ENCODE peak calls at places on chromosomes 16 and 17, in eight cellular contexts. Z is neural crest cell; G is PC-3; I is cardiac fibroblast; K is activated CD8-positive, alpha-beta T cell treated with anti-CD3 and anti-CD28 coated beads for 36 hours; E is testis; P is foreskin fibroblast; X is cardiac muscle cell. M is an unnamed sample.

GRCh38 chr17:47844814-47845453 is 3.9 kb upstream of the SCRN2 start:
- DNase-seq in Z (no peak), X (peak; percentile 44), I (peak; percentile 46), E (no peak), P (no peak), G (peak; percentile 41), K (no peak), M (no peak)

GRCh38 chr17:21043296-21044232 is 753 bp upstream of the USP22 start:
- DNase-seq in Z (peak; percentile 89), I (peak; percentile 99), K (peak; percentile 99), E (peak; percentile 99), P (peak; percentile 99), X (peak; percentile 100), G (peak; percentile 99), M (peak; percentile 99)

GRCh38 chr16:47697826-47698225 is 236.7 kb downstream of the PHKB start:
- DNase-seq in Z (no peak), X (no peak), K (no peak), P (no peak), G (no peak), I (no peak), E (no peak), M (no peak)

GRCh38 chr16:19863990-19864389 is 20.7 kb downstream of the GPRC5B start:
- DNase-seq in G (no peak), X (no peak), I (no peak), K (no peak), P (no peak), E (no peak), Z (no peak), M (no peak)

GRCh38 chr17:3033741-3034577 is 29.4 kb downstream of the OR1D5 start:
- DNase-seq in Z (no peak), I (no peak), P (no peak), G (no peak), K (no peak), E (no peak), X (no peak), M (no peak)

GRCh38 chr16:86577314-86577971 is 906 bp upstream of the FOXL1 start:
- DNase-seq in G (no peak), Z (no peak), E (no peak), I (no peak), X (no peak), K (no peak), P (no peak), M (no peak)

GRCh38 chr17:77708936-77709335 is 249.6 kb upstream of the TNRC6C start:
- DNase-seq in E (no peak), Z (no peak), G (no peak), X (no peak), K (no peak), P (no peak), I (no peak), M (peak; percentile 29)

GRCh38 chr16:66366433-66367299 is at the start of gene CDH5:
- DNase-seq in Z (no peak), X (peak; percentile 86), G (no peak), P (no peak), I (peak; percentile 90), K (no peak), E (peak; percentile 77), M (no peak)

GRCh38 chr16:15723808-15724207 is 73.8 kb downstream of the NDE1 start:
- DNase-seq in E (no peak), X (no peak), P (no peak), G (no peak), Z (no peak), K (no peak), I (no peak), M (no peak)

DNA sequence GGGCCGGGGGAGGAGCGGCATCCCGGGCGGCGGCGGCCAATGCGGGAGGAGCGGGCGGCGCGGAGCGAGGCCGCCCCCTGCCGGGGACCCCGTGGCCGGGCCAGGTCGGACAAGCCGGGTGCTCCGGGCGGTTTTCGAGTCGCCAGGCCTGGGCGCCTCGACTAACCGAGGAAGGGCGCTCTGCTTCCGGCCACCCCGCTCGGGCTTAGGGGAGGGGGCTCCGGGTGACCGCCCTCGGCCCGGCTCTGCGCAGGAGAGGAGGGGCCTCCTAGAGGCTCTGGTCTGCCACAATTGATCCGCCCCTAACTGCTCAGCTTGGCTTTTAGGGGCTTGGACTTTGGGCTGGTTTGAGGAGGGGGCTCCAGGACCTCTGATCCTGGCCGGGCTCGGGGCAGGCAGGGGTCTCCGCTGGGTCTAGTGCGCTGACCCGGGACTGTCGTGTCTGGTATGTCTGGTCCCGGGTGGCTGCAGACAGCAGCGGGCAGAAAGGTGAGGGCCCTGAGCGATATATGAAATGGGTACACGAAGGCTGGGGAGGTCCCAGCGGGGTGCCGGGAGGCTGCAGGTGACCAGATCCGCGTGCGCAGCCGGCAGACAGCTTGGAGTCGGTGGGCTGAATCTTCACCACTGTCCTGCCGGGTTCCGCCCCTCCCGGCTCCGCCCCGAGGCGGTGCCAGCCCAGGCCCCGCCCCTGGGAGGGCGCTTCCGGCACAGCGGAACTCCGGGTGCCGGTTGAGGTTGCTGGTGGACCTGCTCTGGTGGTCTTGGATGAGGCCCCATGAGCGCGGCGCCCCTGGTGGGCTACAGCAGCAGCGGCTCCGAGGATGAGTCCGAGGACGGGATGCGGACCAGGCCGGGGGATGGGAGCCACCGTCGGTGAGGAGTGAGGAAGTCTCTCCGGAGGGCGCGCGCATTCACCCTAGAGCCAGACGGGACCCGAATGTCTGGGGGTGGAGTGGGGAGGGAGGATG is at the start of gene USB1:
- DNase-seq in K (peak; percentile 83), I (peak; percentile 83), G (peak; percentile 80), P (peak; percentile 74), X (peak; percentile 85), E (peak; percentile 89), Z (peak; percentile 85), M (peak; percentile 90)
- TF ChIP-seq CTCF in K (peak; percentile 67), I (peak; percentile 26), G (peak; percentile 48), P (peak; percentile 36), X (peak; percentile 63), E (peak; percentile 65), Z (peak; percentile 79), M (peak; percentile 48)

GRCh38 chr17:79041723-79042420 is 17.9 kb downstream of the C1QTNF1 start:
- DNase-seq in Z (no peak), G (peak; percentile 27), I (no peak), K (no peak), X (no peak), E (no peak), P (no peak), M (no peak)

GRCh38 chr17:79043931-79044320 is 20.0 kb downstream of the C1QTNF1 start:
- DNase-seq in I (no peak), E (no peak), G (no peak), K (no peak), X (no peak), Z (no peak), P (no peak), M (no peak)

GRCh38 chr17:79041041-79041570 is 17.1 kb downstream of the C1QTNF1 start:
- DNase-seq in K (no peak), P (no peak), I (no peak), Z (no peak), X (no peak), G (no peak), E (no peak), M (no peak)

GRCh38 chr17:79043191-79043930 is 19.4 kb downstream of the C1QTNF1 start:
- DNase-seq in I (no peak), X (no peak), K (no peak), Z (no peak), E (no peak), G (no peak), P (no peak), M (no peak)

DNA sequence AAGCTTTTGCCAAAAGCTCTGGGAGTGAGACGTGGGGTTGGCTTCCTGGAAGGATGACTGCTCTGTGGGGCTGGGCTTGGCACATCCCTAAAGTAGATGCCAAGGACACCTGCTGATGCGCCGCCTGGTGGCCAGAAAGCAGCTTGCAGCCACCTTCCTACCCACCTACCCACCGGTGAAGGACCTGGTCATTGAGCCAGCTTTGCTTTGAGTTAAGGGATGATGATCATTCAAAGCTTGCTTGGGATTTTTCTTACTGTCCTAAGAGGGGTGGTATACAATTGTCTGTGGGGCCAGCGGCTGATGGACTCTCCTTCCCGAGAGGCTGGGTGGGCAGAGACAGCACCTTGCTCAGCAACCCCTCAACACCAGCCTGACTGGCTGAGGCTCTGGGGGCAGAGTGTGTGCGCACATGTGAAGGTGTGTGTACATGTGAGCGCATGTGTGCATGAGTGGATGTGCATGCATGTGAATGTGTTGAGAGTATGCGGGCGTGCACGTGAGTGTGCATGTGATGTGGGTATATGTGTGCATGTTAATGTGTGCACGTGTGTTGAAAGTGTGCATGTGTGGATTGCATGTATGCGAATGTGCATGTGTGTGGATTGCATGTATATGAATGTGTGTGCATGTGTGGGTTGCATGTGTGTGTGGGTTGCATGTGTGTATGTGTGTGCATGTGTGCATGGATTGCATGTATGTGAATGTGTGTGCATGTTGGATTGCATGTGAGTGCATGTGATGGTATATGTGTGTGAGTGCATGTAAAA is 18.6 kb downstream of the C1QTNF1 start:
- DNase-seq in K (peak; percentile 85), I (peak; percentile 78), P (no peak), Z (no peak), E (peak; percentile 81), X (peak; percentile 71), G (peak; percentile 95), M (no peak)
- TF ChIP-seq CTCF in K (peak; percentile 80), I (peak; percentile 95), P (peak; percentile 57), Z (peak; percentile 63), E (peak; percentile 73), X (peak; percentile 90), G (peak; percentile 99), M (peak; percentile 78)

GRCh38 chr17:81342700-81343070 is 47.6 kb upstream of the SLC38A10 start:
- DNase-seq in E (no peak), Z (no peak), I (peak; percentile 49), X (peak; percentile 53), K (no peak), G (no peak), P (no peak), M (no peak)

GRCh38 chr17:81346908-81347349 is 48.3 kb upstream of the BAHCC1 start:
- DNase-seq in P (no peak), K (no peak), I (no peak), G (no peak), X (no peak), Z (no peak), E (no peak), M (no peak)

GRCh38 chr17:81346090-81346907 is 49.0 kb upstream of the BAHCC1 start:
- DNase-seq in I (peak; percentile 98), G (peak; percentile 97), P (peak; percentile 95), Z (peak; percentile 95), E (peak; percentile 98), X (peak; percentile 98), K (peak; percentile 98), M (peak; percentile 99)

GRCh38 chr17:81347437-81347836 is 47.8 kb upstream of the BAHCC1 start:
- DNase-seq in Z (no peak), E (no peak), X (no peak), K (no peak), P (no peak), I (no peak), G (no peak), M (no peak)

GRCh38 chr17:81345211-81346089 is 49.8 kb upstream of the BAHCC1 start:
- DNase-seq in P (peak; percentile 93), X (peak; percentile 95), G (peak; percentile 87), E (peak; percentile 63), K (peak; percentile 76), Z (peak; percentile 66), I (peak; percentile 95), M (peak; percentile 82)
- TF ChIP-seq CTCF in P (peak; percentile 10), X (peak; percentile 32), G (peak; percentile 7), E (peak; percentile 36), K (no peak), Z (peak; percentile 49), I (peak; percentile 33), M (peak; percentile 55)

DNA sequence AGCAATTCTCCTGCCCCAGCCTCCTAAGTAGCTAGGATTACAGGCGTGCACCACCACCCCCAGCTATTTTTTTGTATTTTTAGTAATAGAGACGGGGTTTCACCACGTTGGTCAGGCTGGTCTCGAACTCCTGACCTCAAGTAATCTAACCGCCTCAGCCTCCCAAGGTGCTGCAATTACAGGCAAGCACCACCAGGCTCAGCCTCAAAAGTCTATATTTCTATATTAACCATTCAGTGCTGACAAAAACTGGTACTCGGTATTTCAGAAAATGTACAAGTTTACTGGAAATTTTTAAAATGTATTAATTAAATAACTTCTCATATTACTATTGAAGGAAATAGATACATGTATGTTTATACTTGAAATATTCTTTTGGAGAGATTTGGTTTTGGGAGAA is 1.4 kb upstream of the HEXD start:
- DNase-seq in I (no peak), X (no peak), K (peak; percentile 42), Z (no peak), G (peak; percentile 23), E (no peak), P (no peak), M (no peak)
- TF ChIP-seq CTCF in I (peak; percentile 21), X (no peak), K (peak; percentile 32), Z (peak; percentile 47), G (no peak), E (no peak), P (no peak), M (peak; percentile 47)